ENCODE peak calls at places on chromosomes 12 and 14, in seven cellular contexts. One of them, this sample, is unnamed.

GRCh38 chr12:115975411-115975810 is 302.1 kb downstream of the MED13L start:
- DNase-seq in CD8-positive, alpha-beta T cell: no peak
- DNase-seq in RWPE2: no peak
- DNase-seq in foreskin fibroblast: no peak
- DNase-seq in brain microvascular endothelial cell: no peak
- DNase-seq in RWPE1: no peak
- DNase-seq in lower leg skin: no peak
- DNase-seq in this sample: no peak

GRCh38 chr12:1840981-1841425 is 20.6 kb downstream of the LRTM2 start:
- DNase-seq in CD8-positive, alpha-beta T cell: no peak
- DNase-seq in RWPE2: peak; percentile 55
- DNase-seq in foreskin fibroblast: no peak
- DNase-seq in brain microvascular endothelial cell: no peak
- DNase-seq in RWPE1: no peak
- DNase-seq in lower leg skin: no peak
- DNase-seq in this sample: peak; percentile 70

GRCh38 chr12:15684896-15685658 is 104.1 kb downstream of the EPS8 start:
- DNase-seq in CD8-positive, alpha-beta T cell: no peak
- DNase-seq in RWPE2: no peak
- DNase-seq in foreskin fibroblast: no peak
- DNase-seq in brain microvascular endothelial cell: no peak
- DNase-seq in RWPE1: no peak
- DNase-seq in lower leg skin: no peak
- DNase-seq in this sample: no peak

GRCh38 chr12:9626291-9626690 is 18.6 kb upstream of the KLRB1 start:
- DNase-seq in CD8-positive, alpha-beta T cell: no peak
- DNase-seq in RWPE2: no peak
- DNase-seq in foreskin fibroblast: no peak
- DNase-seq in brain microvascular endothelial cell: no peak
- DNase-seq in RWPE1: no peak
- DNase-seq in lower leg skin: no peak
- DNase-seq in this sample: no peak

GRCh38 chr14:88592016-88592415 is 29.2 kb downstream of the ZC3H14 start:
- DNase-seq in CD8-positive, alpha-beta T cell: no peak
- DNase-seq in RWPE2: no peak
- DNase-seq in foreskin fibroblast: no peak
- DNase-seq in brain microvascular endothelial cell: no peak
- DNase-seq in RWPE1: no peak
- DNase-seq in lower leg skin: no peak
- DNase-seq in this sample: no peak

GRCh38 chr12:115001538-115001937 is 317.6 kb upstream of the TBX3 start:
- DNase-seq in CD8-positive, alpha-beta T cell: no peak
- DNase-seq in RWPE2: no peak
- DNase-seq in foreskin fibroblast: no peak
- DNase-seq in brain microvascular endothelial cell: no peak
- DNase-seq in RWPE1: no peak
- DNase-seq in lower leg skin: no peak
- DNase-seq in this sample: no peak

GRCh38 chr14:51682411-51682810 is 30.7 kb downstream of the FRMD6 start:
- DNase-seq in CD8-positive, alpha-beta T cell: no peak
- DNase-seq in RWPE2: no peak
- DNase-seq in foreskin fibroblast: peak; percentile 48
- DNase-seq in brain microvascular endothelial cell: no peak
- DNase-seq in RWPE1: no peak
- DNase-seq in lower leg skin: no peak
- DNase-seq in this sample: no peak

GRCh38 chr14:74038015-74038859 is 19.1 kb downstream of the BBOF1 start:
- DNase-seq in CD8-positive, alpha-beta T cell: no peak
- DNase-seq in RWPE2: no peak
- DNase-seq in foreskin fibroblast: no peak
- DNase-seq in brain microvascular endothelial cell: peak; percentile 39
- DNase-seq in RWPE1: peak; percentile 50
- DNase-seq in lower leg skin: no peak
- DNase-seq in this sample: no peak

GRCh38 chr14:35159742-35160409 is 37.5 kb downstream of the PRORP start:
- DNase-seq in CD8-positive, alpha-beta T cell: no peak
- DNase-seq in RWPE2: no peak
- DNase-seq in foreskin fibroblast: peak; percentile 79
- DNase-seq in brain microvascular endothelial cell: peak; percentile 90
- DNase-seq in RWPE1: peak; percentile 93
- DNase-seq in lower leg skin: no peak
- DNase-seq in this sample: no peak

GRCh38 chr12:130838951-130839769 is at the start of gene STX2:
- DNase-seq in CD8-positive, alpha-beta T cell: peak; percentile 82
- DNase-seq in RWPE2: no peak
- DNase-seq in foreskin fibroblast: peak; percentile 80
- DNase-seq in brain microvascular endothelial cell: peak; percentile 70
- DNase-seq in RWPE1: peak; percentile 91
- DNase-seq in lower leg skin: peak; percentile 76
- DNase-seq in this sample: no peak

GRCh38 chr14:92154283-92154942 is 32.6 kb downstream of the CPSF2 start:
- DNase-seq in CD8-positive, alpha-beta T cell: no peak
- DNase-seq in RWPE2: no peak
- DNase-seq in foreskin fibroblast: no peak
- DNase-seq in brain microvascular endothelial cell: no peak
- DNase-seq in RWPE1: no peak
- DNase-seq in lower leg skin: no peak
- DNase-seq in this sample: no peak

GRCh38 chr12:53998900-53999236 is 1.1 kb upstream of the HOXC9 start:
- DNase-seq in CD8-positive, alpha-beta T cell: no peak
- DNase-seq in RWPE2: no peak
- DNase-seq in foreskin fibroblast: no peak
- DNase-seq in brain microvascular endothelial cell: no peak
- DNase-seq in RWPE1: no peak
- DNase-seq in lower leg skin: no peak
- DNase-seq in this sample: no peak

GRCh38 chr14:38548091-38548490 is 292.2 kb upstream of the CLEC14A start:
- DNase-seq in CD8-positive, alpha-beta T cell: no peak
- DNase-seq in RWPE2: no peak
- DNase-seq in foreskin fibroblast: no peak
- DNase-seq in brain microvascular endothelial cell: no peak
- DNase-seq in RWPE1: no peak
- DNase-seq in lower leg skin: no peak
- DNase-seq in this sample: no peak

GRCh38 chr12:130300090-130300489 is 37.6 kb upstream of the PIWIL1 start:
- DNase-seq in CD8-positive, alpha-beta T cell: no peak
- DNase-seq in RWPE2: no peak
- DNase-seq in foreskin fibroblast: no peak
- DNase-seq in brain microvascular endothelial cell: no peak
- DNase-seq in RWPE1: no peak
- DNase-seq in lower leg skin: no peak
- DNase-seq in this sample: no peak

GRCh38 chr12:123151679-123152454 is 977 bp upstream of the PITPNM2 start:
- DNase-seq in CD8-positive, alpha-beta T cell: no peak
- DNase-seq in RWPE2: no peak
- DNase-seq in foreskin fibroblast: no peak
- DNase-seq in brain microvascular endothelial cell: no peak
- DNase-seq in RWPE1: no peak
- DNase-seq in lower leg skin: no peak
- DNase-seq in this sample: no peak

GRCh38 chr12:30754383-30754749 is 385 bp downstream of the CAPRIN2 start:
- DNase-seq in CD8-positive, alpha-beta T cell: no peak
- DNase-seq in RWPE2: no peak
- DNase-seq in foreskin fibroblast: no peak
- DNase-seq in brain microvascular endothelial cell: peak; percentile 0
- DNase-seq in RWPE1: no peak
- DNase-seq in lower leg skin: no peak
- DNase-seq in this sample: no peak

GRCh38 chr12:31362759-31363415 is 36.9 kb upstream of the SINHCAF start:
- DNase-seq in CD8-positive, alpha-beta T cell: no peak
- DNase-seq in RWPE2: no peak
- DNase-seq in foreskin fibroblast: no peak
- DNase-seq in brain microvascular endothelial cell: no peak
- DNase-seq in RWPE1: no peak
- DNase-seq in lower leg skin: no peak
- DNase-seq in this sample: no peak

GRCh38 chr14:104292084-104292970 is 153.9 kb downstream of the KIF26A start:
- DNase-seq in CD8-positive, alpha-beta T cell: no peak
- DNase-seq in RWPE2: peak; percentile 51
- DNase-seq in foreskin fibroblast: no peak
- DNase-seq in brain microvascular endothelial cell: no peak
- DNase-seq in RWPE1: no peak
- DNase-seq in lower leg skin: no peak
- DNase-seq in this sample: peak; percentile 61

GRCh38 chr14:30621354-30621953 is 665 bp upstream of the SCFD1 start:
- DNase-seq in CD8-positive, alpha-beta T cell: no peak
- DNase-seq in RWPE2: no peak
- DNase-seq in foreskin fibroblast: no peak
- DNase-seq in brain microvascular endothelial cell: no peak
- DNase-seq in RWPE1: peak; percentile 8
- DNase-seq in lower leg skin: no peak
- DNase-seq in this sample: no peak

GRCh38 chr12:24780969-24781368 is 167.9 kb downstream of the BCAT1 start:
- DNase-seq in CD8-positive, alpha-beta T cell: no peak
- DNase-seq in RWPE2: no peak
- DNase-seq in foreskin fibroblast: peak; percentile 24
- DNase-seq in brain microvascular endothelial cell: no peak
- DNase-seq in RWPE1: peak; percentile 2
- DNase-seq in lower leg skin: no peak
- DNase-seq in this sample: no peak

GRCh38 chr14:104982548-104983230 is 2.9 kb upstream of the CLBA1 start:
- DNase-seq in CD8-positive, alpha-beta T cell: no peak
- DNase-seq in RWPE2: peak; percentile 62
- DNase-seq in foreskin fibroblast: no peak
- DNase-seq in brain microvascular endothelial cell: no peak
- DNase-seq in RWPE1: no peak
- DNase-seq in lower leg skin: no peak
- DNase-seq in this sample: peak; percentile 85

GRCh38 chr14:24816011-24816928 is 182.3 kb upstream of the GZMB start:
- DNase-seq in CD8-positive, alpha-beta T cell: no peak
- DNase-seq in RWPE2: no peak
- DNase-seq in foreskin fibroblast: peak; percentile 12
- DNase-seq in brain microvascular endothelial cell: no peak
- DNase-seq in RWPE1: no peak
- DNase-seq in lower leg skin: no peak
- DNase-seq in this sample: no peak

GRCh38 chr14:24818054-24818822 is 184.2 kb upstream of the GZMB start:
- DNase-seq in CD8-positive, alpha-beta T cell: no peak
- DNase-seq in RWPE2: no peak
- DNase-seq in foreskin fibroblast: peak; percentile 35
- DNase-seq in brain microvascular endothelial cell: no peak
- DNase-seq in RWPE1: no peak
- DNase-seq in lower leg skin: no peak
- DNase-seq in this sample: no peak

GRCh38 chr14:24816929-24817637 is 183.1 kb upstream of the GZMB start:
- DNase-seq in CD8-positive, alpha-beta T cell: no peak
- DNase-seq in RWPE2: no peak
- DNase-seq in foreskin fibroblast: no peak
- DNase-seq in brain microvascular endothelial cell: no peak
- DNase-seq in RWPE1: no peak
- DNase-seq in lower leg skin: no peak
- DNase-seq in this sample: no peak

GRCh38 chr14:24818823-24819341 is 184.9 kb upstream of the GZMB start:
- DNase-seq in CD8-positive, alpha-beta T cell: no peak
- DNase-seq in RWPE2: no peak
- DNase-seq in foreskin fibroblast: no peak
- DNase-seq in brain microvascular endothelial cell: no peak
- DNase-seq in RWPE1: no peak
- DNase-seq in lower leg skin: no peak
- DNase-seq in this sample: no peak

DNA sequence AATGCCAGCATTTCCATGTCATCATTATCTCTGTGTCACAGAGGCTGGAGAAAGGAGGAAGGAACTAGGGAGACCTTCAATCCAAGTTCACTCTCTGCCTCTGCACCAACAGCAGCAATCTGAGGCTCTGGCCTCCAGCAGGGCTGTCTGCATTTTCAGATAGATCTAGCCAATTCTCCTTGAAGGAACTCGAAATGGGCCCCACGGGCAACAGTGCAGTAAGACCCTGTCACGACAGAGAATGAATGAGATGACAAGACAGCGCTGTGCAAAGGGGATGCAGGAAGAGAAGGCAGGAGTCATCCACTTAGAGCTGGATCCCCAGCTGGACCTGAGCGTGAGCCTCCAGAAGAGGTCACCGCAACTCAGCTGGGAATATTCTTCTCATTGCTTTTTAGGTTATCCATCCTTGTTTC is 183.7 kb upstream of the GZMB start:
- DNase-seq in CD8-positive, alpha-beta T cell: no peak
- DNase-seq in RWPE2: no peak
- DNase-seq in foreskin fibroblast: no peak
- DNase-seq in brain microvascular endothelial cell: no peak
- DNase-seq in RWPE1: no peak
- DNase-seq in lower leg skin: no peak
- DNase-seq in this sample: no peak
- TF ChIP-seq CTCF in CD8-positive, alpha-beta T cell: no peak
- TF ChIP-seq CTCF in RWPE2: no peak
- TF ChIP-seq CTCF in foreskin fibroblast: peak; percentile 67
- TF ChIP-seq CTCF in brain microvascular endothelial cell: peak; percentile 68
- TF ChIP-seq CTCF in RWPE1: no peak
- TF ChIP-seq CTCF in lower leg skin: no peak
- TF ChIP-seq CTCF in this sample: peak; percentile 81

DNA sequence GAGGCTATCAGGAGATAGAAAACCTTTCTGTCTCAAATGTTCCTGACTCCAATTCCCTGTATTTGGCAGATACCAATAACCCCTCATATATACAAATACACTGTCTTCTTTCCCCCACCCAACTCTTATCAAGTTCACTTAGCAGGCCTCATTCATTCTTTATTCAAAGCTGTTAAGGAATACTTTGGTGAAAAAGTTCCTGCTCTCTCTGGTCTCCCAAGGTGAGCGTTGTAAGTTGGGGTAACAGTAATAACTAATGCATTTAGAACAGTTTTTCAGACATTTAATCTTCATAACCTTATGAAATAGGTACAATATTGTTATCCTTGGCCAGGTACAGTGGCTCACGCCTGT is 3.9 kb upstream of the GDF11 start:
- DNase-seq in CD8-positive, alpha-beta T cell: no peak
- DNase-seq in RWPE2: no peak
- DNase-seq in foreskin fibroblast: no peak
- DNase-seq in brain microvascular endothelial cell: no peak
- DNase-seq in RWPE1: no peak
- DNase-seq in lower leg skin: no peak
- DNase-seq in this sample: no peak
- TF ChIP-seq CTCF in CD8-positive, alpha-beta T cell: no peak
- TF ChIP-seq CTCF in RWPE2: peak; percentile 54
- TF ChIP-seq CTCF in foreskin fibroblast: no peak
- TF ChIP-seq CTCF in brain microvascular endothelial cell: no peak
- TF ChIP-seq CTCF in RWPE1: peak; percentile 44
- TF ChIP-seq CTCF in lower leg skin: no peak
- TF ChIP-seq CTCF in this sample: peak; percentile 11

DNA sequence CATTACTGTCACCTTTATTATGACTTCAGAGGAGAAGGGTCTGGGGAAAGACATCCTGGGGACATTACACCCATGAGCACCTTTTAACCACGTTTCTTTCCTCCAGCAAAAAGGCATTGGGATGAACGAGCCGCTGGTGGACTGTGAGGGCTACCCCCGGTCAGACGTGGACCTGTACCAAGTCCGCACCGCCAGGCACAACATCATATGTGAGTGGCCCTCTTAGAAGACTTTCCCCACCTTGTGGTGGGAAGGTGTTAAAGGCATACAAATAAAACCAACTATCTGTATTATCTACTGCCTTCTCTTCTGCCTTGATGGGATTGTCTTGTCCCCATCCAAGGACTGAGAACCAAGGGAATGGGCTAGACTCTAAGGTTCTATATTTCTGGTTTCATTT is 6.0 kb downstream of the PSMD9 start:
- DNase-seq in CD8-positive, alpha-beta T cell: no peak
- DNase-seq in RWPE2: no peak
- DNase-seq in foreskin fibroblast: no peak
- DNase-seq in brain microvascular endothelial cell: peak; percentile 27
- DNase-seq in RWPE1: no peak
- DNase-seq in lower leg skin: no peak
- DNase-seq in this sample: no peak
- TF ChIP-seq CTCF in CD8-positive, alpha-beta T cell: no peak
- TF ChIP-seq CTCF in RWPE2: peak; percentile 31
- TF ChIP-seq CTCF in foreskin fibroblast: peak; percentile 25
- TF ChIP-seq CTCF in brain microvascular endothelial cell: peak; percentile 56
- TF ChIP-seq CTCF in RWPE1: peak; percentile 9
- TF ChIP-seq CTCF in lower leg skin: no peak
- TF ChIP-seq CTCF in this sample: peak; percentile 69

GRCh38 chr14:72142328-72142727 is 210.1 kb downstream of the RGS6 start:
- DNase-seq in CD8-positive, alpha-beta T cell: no peak
- DNase-seq in RWPE2: no peak
- DNase-seq in foreskin fibroblast: no peak
- DNase-seq in brain microvascular endothelial cell: no peak
- DNase-seq in RWPE1: no peak
- DNase-seq in lower leg skin: no peak
- DNase-seq in this sample: no peak
- TF ChIP-seq CTCF in CD8-positive, alpha-beta T cell: no peak
- TF ChIP-seq CTCF in RWPE2: no peak
- TF ChIP-seq CTCF in foreskin fibroblast: no peak
- TF ChIP-seq CTCF in brain microvascular endothelial cell: no peak
- TF ChIP-seq CTCF in RWPE1: no peak
- TF ChIP-seq CTCF in lower leg skin: no peak
- TF ChIP-seq CTCF in this sample: no peak